ENCODE peak calls at places on chromosomes 2 and 18, in eight cellular contexts. A, Y, S, X, H, E, G and R are unnamed samples.

GRCh38 chr2:62501794-62502500 is 4.0 kb downstream of the TMEM17 start:
- DNase-seq in A (peak; percentile 54), Y (no peak), S (peak; percentile 79), X (no peak), H (peak; percentile 53), E (no peak), G (peak; percentile 85), R (peak; percentile 49)

GRCh38 chr2:232772540-232772939 is 3.8 kb downstream of the KCNJ13 start:
- DNase-seq in A (no peak), Y (no peak), S (no peak), X (no peak), H (no peak), E (no peak), G (no peak), R (no peak)

GRCh38 chr2:122451040-122451439 is 695.6 kb downstream of the TSN start:
- DNase-seq in A (peak; percentile 42), Y (no peak), S (no peak), X (no peak), H (peak; percentile 33), E (peak; percentile 8), G (peak; percentile 50), R (no peak)

GRCh38 chr2:7953184-7953583 is 728.7 kb upstream of the ID2 start:
- DNase-seq in A (no peak), Y (no peak), S (no peak), X (no peak), H (no peak), E (no peak), G (no peak), R (no peak)

GRCh38 chr2:128573116-128573515 is 254.4 kb upstream of the HS6ST1 start:
- DNase-seq in A (no peak), Y (no peak), S (no peak), X (no peak), H (no peak), E (no peak), G (no peak), R (no peak)

GRCh38 chr2:79876430-79876829 is 363.6 kb downstream of the CTNNA2 start:
- DNase-seq in A (no peak), Y (no peak), S (no peak), X (no peak), H (no peak), E (peak; percentile 57), G (no peak), R (no peak)

GRCh38 chr2:241844066-241844728 is 14.5 kb downstream of the PDCD1 start:
- DNase-seq in A (peak; percentile 33), Y (peak; percentile 79), S (peak; percentile 28), X (peak; percentile 84), H (peak; percentile 4), E (peak; percentile 72), G (peak; percentile 16), R (no peak)

GRCh38 chr2:158501301-158501700 is 44.5 kb downstream of the PKP4 start:
- DNase-seq in A (no peak), Y (no peak), S (no peak), X (peak; percentile 54), H (no peak), E (no peak), G (no peak), R (no peak)

GRCh38 chr2:112701092-112701491 is 19.7 kb upstream of the NT5DC4 start:
- DNase-seq in A (no peak), Y (no peak), S (no peak), X (no peak), H (no peak), E (no peak), G (no peak), R (no peak)

GRCh38 chr2:166135849-166136258 is 8.0 kb upstream of the SCN1A start:
- DNase-seq in A (no peak), Y (no peak), S (no peak), X (no peak), H (no peak), E (no peak), G (no peak), R (no peak)

GRCh38 chr18:58998421-58999203 is 133.9 kb downstream of the ZNF532 start:
- DNase-seq in A (peak; percentile 62), Y (no peak), S (peak; percentile 74), X (peak; percentile 52), H (peak; percentile 74), E (no peak), G (peak; percentile 69), R (no peak)

GRCh38 chr2:151826737-151827157 is 1.5 kb downstream of the ARL5A start:
- DNase-seq in A (no peak), Y (no peak), S (no peak), X (no peak), H (peak; percentile 43), E (peak; percentile 12), G (peak; percentile 34), R (no peak)

GRCh38 chr2:98308532-98308931 is 37.7 kb upstream of the CNGA3 start:
- DNase-seq in A (no peak), Y (no peak), S (no peak), X (no peak), H (no peak), E (no peak), G (no peak), R (no peak)

GRCh38 chr2:113166187-113166645 is 7.6 kb upstream of the PSD4 start:
- DNase-seq in A (no peak), Y (peak; percentile 22), S (no peak), X (no peak), H (no peak), E (no peak), G (no peak), R (no peak)

GRCh38 chr18:48229445-48230052 is 179.6 kb downstream of the ZBTB7C start:
- DNase-seq in A (no peak), Y (no peak), S (no peak), X (no peak), H (no peak), E (no peak), G (no peak), R (no peak)

GRCh38 chr18:25832008-25832604 is 258.3 kb downstream of the SS18 start:
- DNase-seq in A (peak; percentile 33), Y (peak; percentile 62), S (peak; percentile 59), X (peak; percentile 67), H (peak; percentile 3), E (peak; percentile 78), G (peak; percentile 37), R (peak; percentile 44)

GRCh38 chr2:224311226-224311625 is 90.7 kb downstream of the FAM124B start:
- DNase-seq in A (no peak), Y (no peak), S (peak; percentile 21), X (no peak), H (peak; percentile 41), E (no peak), G (peak; percentile 44), R (peak; percentile 10)
- H3K4me3 ChIP-seq in A (no peak overlapping the region), Y (no peak overlapping the region), S (no peak overlapping the region), X (no peak overlapping the region), H (no peak overlapping the region), E (no peak overlapping the region), G (no peak overlapping the region), R (no peak overlapping the region)

GRCh38 chr2:134933732-134934131 is 15.1 kb downstream of the CCNT2 start:
- DNase-seq in A (no peak), Y (no peak), S (no peak), X (no peak), H (no peak), E (no peak), G (no peak), R (no peak)

GRCh38 chr2:134934641-134935040 is 16.0 kb downstream of the CCNT2 start:
- DNase-seq in A (no peak), Y (no peak), S (peak; percentile 18), X (no peak), H (peak; percentile 25), E (no peak), G (peak; percentile 14), R (no peak)

GRCh38 chr2:134932864-134933526 is 14.4 kb downstream of the CCNT2 start:
- DNase-seq in A (no peak), Y (no peak), S (no peak), X (no peak), H (peak; percentile 42), E (no peak), G (no peak), R (no peak)

GRCh38 chr2:134936691-134937090 is 18.1 kb downstream of the CCNT2 start:
- DNase-seq in A (no peak), Y (no peak), S (no peak), X (no peak), H (no peak), E (no peak), G (no peak), R (no peak)

GRCh38 chr2:134934150-134934549 is 15.5 kb downstream of the CCNT2 start:
- DNase-seq in A (no peak), Y (no peak), S (no peak), X (no peak), H (no peak), E (no peak), G (no peak), R (no peak)
- TF ChIP-seq CTCF in A (no peak), Y (no peak), S (no peak), X (no peak), H (no peak), E (no peak), G (no peak), R (no peak)

GRCh38 chr2:229445501-229446294 is 174.6 kb upstream of the PID1 start:
- DNase-seq in A (peak; percentile 43), Y (no peak), S (peak; percentile 59), X (peak; percentile 23), H (peak; percentile 25), E (peak; percentile 19), G (peak; percentile 39), R (no peak)

GRCh38 chr2:229446316-229446715 is 175.2 kb upstream of the PID1 start:
- DNase-seq in A (no peak), Y (no peak), S (no peak), X (no peak), H (no peak), E (no peak), G (no peak), R (no peak)

GRCh38 chr2:229445013-229445412 is 173.9 kb upstream of the PID1 start:
- DNase-seq in A (peak; percentile 97), Y (no peak), S (peak; percentile 95), X (peak; percentile 40), H (peak; percentile 98), E (no peak), G (peak; percentile 98), R (peak; percentile 83)

GRCh38 chr2:229443869-229444268 is 172.8 kb upstream of the PID1 start:
- DNase-seq in A (no peak), Y (no peak), S (no peak), X (no peak), H (no peak), E (no peak), G (no peak), R (no peak)

GRCh38 chr2:229447227-229447626 is 176.1 kb upstream of the PID1 start:
- DNase-seq in A (no peak), Y (no peak), S (no peak), X (no peak), H (no peak), E (no peak), G (no peak), R (no peak)
- H3K4me3 ChIP-seq in A (no peak overlapping the region), Y (no peak overlapping the region), S (no peak overlapping the region), X (no peak overlapping the region), H (no peak overlapping the region), E (no peak overlapping the region), G (no peak overlapping the region), R (no peak overlapping the region)

GRCh38 chr18:32847719-32848118 is 74.9 kb upstream of the KLHL14 start:
- DNase-seq in A (no peak), Y (no peak), S (no peak), X (no peak), H (no peak), E (peak; percentile 59), G (no peak), R (no peak)
- TF ChIP-seq CTCF in A (no peak), Y (no peak), S (no peak), X (no peak), H (no peak), E (no peak), G (no peak), R (no peak)